ENCODE peak calls at places on chromosomes 16 and 17, in five cellular contexts. M is PC-3, X is uterus, Y is left lung, E is heart right ventricle. J is an unnamed sample.
A peak's percentile ranks its signal among the peaks of the same experiment; 100 is the strongest.

GRCh38 chr16:27460213-27460612 is 58.2 kb downstream of the IL21R start:
- DNase-seq in E (no peak), Y (no peak), M (no peak), X (no peak), J (no peak)

GRCh38 chr17:68378202-68379149 is 78.8 kb downstream of the WIPI1 start:
- DNase-seq in Y (peak; percentile 93), X (peak; percentile 98), E (peak; percentile 92), M (peak; percentile 88), J (no peak)

GRCh38 chr16:49282690-49283375 is 1.2 kb upstream of the CBLN1 start:
- DNase-seq in M (no peak), E (peak; percentile 47), Y (no peak), X (no peak), J (no peak)

GRCh38 chr17:82297280-82297803 is 20.1 kb downstream of the CD7 start:
- DNase-seq in Y (peak; percentile 85), E (peak; percentile 67), M (peak; percentile 86), X (peak; percentile 97), J (peak; percentile 94)

GRCh38 chr16:48836641-48837040 is 226.7 kb upstream of the N4BP1 start:
- DNase-seq in M (no peak), X (no peak), E (no peak), Y (no peak), J (no peak)

GRCh38 chr16:5461574-5461973 is 364.0 kb upstream of the EEF2KMT start:
- DNase-seq in E (no peak), X (no peak), Y (no peak), M (no peak), J (no peak)

GRCh38 chr16:55512941-55513340 is 4.1 kb downstream of the LPCAT2 start:
- DNase-seq in X (no peak), M (no peak), Y (no peak), E (no peak), J (no peak)

GRCh38 chr17:67765623-67766022 is 47.9 kb downstream of the NOL11 start:
- DNase-seq in X (no peak), Y (no peak), E (no peak), M (no peak), J (no peak)

GRCh38 chr16:87212026-87212425 is 105.2 kb downstream of the C16orf95 start:
- DNase-seq in X (no peak), M (peak; percentile 7), E (no peak), Y (no peak), J (no peak)

DNA sequence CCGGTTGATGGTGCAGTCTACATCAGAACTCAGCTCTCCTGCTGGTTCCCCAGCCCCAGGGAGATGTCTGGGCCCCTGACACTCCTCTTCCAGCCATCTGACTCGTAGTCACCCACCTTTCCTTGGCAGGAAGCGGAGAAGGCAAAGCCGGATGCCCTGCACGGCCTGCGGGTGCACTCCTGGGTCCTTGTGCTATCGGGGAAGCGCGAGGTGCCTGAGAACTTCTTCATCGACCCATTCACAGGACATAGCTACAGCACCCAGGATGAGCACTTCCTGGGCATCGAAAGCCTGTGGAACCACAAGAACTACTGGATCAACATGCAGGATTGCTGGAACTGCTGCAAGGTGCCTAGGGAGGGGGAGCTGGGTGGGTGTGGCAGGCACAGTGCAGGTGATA is 12.7 kb downstream of the DRC7 start:
- DNase-seq in E (no peak), Y (no peak), M (no peak), X (no peak), J (no peak)
- TF ChIP-seq CTCF in E (no peak), Y (no peak), M (no peak), X (no peak), J (no peak)

GRCh38 chr17:48561894-48562810 is 16.0 kb downstream of the HOXB4 start:
- DNase-seq in E (no peak), X (no peak), Y (no peak), M (peak; percentile 15), J (no peak)
- H3K27me3 ChIP-seq in E (peaks cover 94% of the 10 kb centered on the region), X (no peaks in the 10 kb centered on the region), Y (peaks cover 90% of the 10 kb centered on the region), M (no peaks in the 10 kb centered on the region), J (no peaks in the 10 kb centered on the region)

DNA sequence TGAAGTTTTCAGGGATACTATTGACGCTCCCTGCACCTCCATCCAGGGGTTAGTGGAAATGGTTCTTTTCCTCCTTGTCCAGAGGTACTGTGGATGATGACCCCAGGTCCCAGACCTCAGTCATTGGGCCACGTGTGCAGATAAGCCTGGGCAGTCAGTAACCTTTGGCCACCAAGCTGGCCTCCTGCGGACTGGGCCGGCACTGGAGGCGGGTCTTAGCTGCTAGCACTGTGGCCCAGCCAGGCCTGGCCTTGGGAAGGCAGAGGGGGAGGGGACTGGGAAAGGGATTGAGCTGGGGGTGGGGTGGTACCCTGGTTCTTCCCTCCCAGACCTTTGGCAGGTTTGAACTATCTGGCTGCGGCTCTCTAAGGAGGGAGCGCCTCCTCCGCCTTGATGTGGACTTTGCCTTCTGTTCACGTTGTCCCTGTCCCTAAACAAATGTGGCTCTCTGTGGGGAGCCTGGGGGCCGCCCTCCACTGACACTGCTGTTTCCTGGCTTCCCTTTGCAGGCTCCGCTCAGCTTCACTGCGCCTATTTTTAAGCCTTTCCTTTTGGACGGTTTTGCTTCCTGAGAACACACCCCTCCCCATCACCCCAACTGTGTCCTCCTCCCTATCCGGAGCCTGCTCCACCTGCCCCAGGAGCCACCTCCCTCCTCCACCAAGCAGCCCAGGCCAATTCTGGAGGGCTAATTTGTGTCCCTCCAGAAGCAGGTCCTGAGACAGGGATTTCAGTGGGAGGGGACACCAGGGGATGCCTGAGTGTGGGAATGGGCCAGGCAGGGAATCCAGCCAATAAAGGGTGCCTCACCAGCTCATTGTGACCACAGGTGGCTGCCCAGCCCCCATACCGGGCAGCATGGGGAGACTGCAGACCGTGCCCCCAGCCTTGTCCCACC is 251.9 kb downstream of the SEC14L1 start:
- DNase-seq in Y (no peak), X (peak; percentile 51), M (no peak), E (peak; percentile 67), J (no peak)
- H3K4me1 ChIP-seq in Y (peaks cover 76% of the 10 kb centered on the region), X (peaks cover 26% of the 10 kb centered on the region), M (peaks cover 40% of the 10 kb centered on the region), E (peaks cover 72% of the 10 kb centered on the region), J (peaks cover 7% of the 10 kb centered on the region)

GRCh38 chr16:20352615-20353014 is at the start of gene UMOD:
- DNase-seq in E (no peak), Y (no peak), X (no peak), M (no peak), J (no peak)

GRCh38 chr16:20353379-20353778 is 864 bp upstream of the UMOD start:
- DNase-seq in E (no peak), X (no peak), M (no peak), Y (no peak), J (no peak)

GRCh38 chr16:20348365-20349185 is 3.9 kb downstream of the UMOD start:
- DNase-seq in M (no peak), E (no peak), X (no peak), Y (no peak), J (no peak)

GRCh38 chr16:20347666-20348364 is 4.7 kb downstream of the UMOD start:
- DNase-seq in X (no peak), M (no peak), Y (no peak), E (no peak), J (no peak)

GRCh38 chr16:20349615-20350014 is 2.9 kb downstream of the UMOD start:
- DNase-seq in X (no peak), Y (no peak), E (no peak), M (no peak), J (no peak)
- TF ChIP-seq CTCF in X (no peak), Y (no peak), E (no peak), M (no peak), J (no peak)